ENCODE peak calls at places on chromosomes 13 and 19, in four cellular contexts. H is heart left ventricle, X is heart right ventricle, T is body of pancreas. M is an unnamed sample.
A peak's percentile ranks its signal among the peaks of the same experiment; 100 is the strongest.

GRCh38 chr13:110233181-110233641 is 73.7 kb downstream of the COL4A1 start:
- DNase-seq in H (peak; percentile 61), X (peak; percentile 78), T (no peak), M (no peak)

GRCh38 chr13:54879036-54879435 is 1850.4 kb downstream of the OLFM4 start:
- DNase-seq in H (no peak), X (no peak), T (no peak), M (no peak)

GRCh38 chr13:90605690-90606089 is 741.8 kb upstream of the MIR17HG start:
- DNase-seq in H (no peak), X (no peak), T (no peak), M (no peak)

GRCh38 chr19:4197625-4198466 is 15.4 kb downstream of the ANKRD24 start:
- DNase-seq in H (no peak), X (no peak), T (no peak), M (no peak)

GRCh38 chr19:55495646-55496349 is 7.6 kb downstream of the SSC5D start:
- DNase-seq in H (peak; percentile 14), X (no peak), T (no peak), M (peak; percentile 32)

GRCh38 chr19:29694669-29695627 is 20.1 kb downstream of the C19orf12 start:
- DNase-seq in H (peak; percentile 87), X (peak; percentile 73), T (peak; percentile 88), M (peak; percentile 44)

GRCh38 chr19:35533822-35534521 is 716 bp downstream of the GAPDHS start:
- DNase-seq in H (peak; percentile 46), X (no peak), T (peak; percentile 33), M (no peak)

GRCh38 chr19:18418725-18419194 is 438 bp upstream of the SSBP4 start:
- DNase-seq in H (no peak), X (peak; percentile 47), T (peak; percentile 50), M (no peak)

GRCh38 chr13:114007566-114007965 is 33.7 kb upstream of the C13orf46 start:
- DNase-seq in H (no peak), X (no peak), T (no peak), M (no peak)

GRCh38 chr13:77429320-77430142 is 102.6 kb upstream of the MYCBP2 start:
- DNase-seq in H (no peak), X (no peak), T (no peak), M (no peak)

GRCh38 chr13:76769238-76769859 is 116.9 kb downstream of the KCTD12 start:
- DNase-seq in H (no peak), X (no peak), T (no peak), M (no peak)

GRCh38 chr13:44197791-44198770 is 175.5 kb upstream of the SERP2 start:
- DNase-seq in H (no peak), X (no peak), T (no peak), M (no peak)

GRCh38 chr19:52592301-52592700 is 22.2 kb downstream of the ZNF701 start:
- DNase-seq in H (no peak), X (no peak), T (no peak), M (no peak)

GRCh38 chr13:98784666-98785065 is 32.2 kb upstream of the SLC15A1 start:
- DNase-seq in H (no peak), X (no peak), T (no peak), M (no peak)

GRCh38 chr13:42275506-42275905 is 3.6 kb downstream of the AKAP11 start:
- DNase-seq in H (no peak), X (no peak), T (no peak), M (no peak)

GRCh38 chr13:82088781-82089180 is 1747.9 kb upstream of the SPRY2 start:
- DNase-seq in H (no peak), X (no peak), T (no peak), M (no peak)

GRCh38 chr19:14383898-14384669 is 2.8 kb downstream of the ADGRE5 start:
- DNase-seq in H (peak; percentile 59), X (no peak), T (no peak), M (no peak)

GRCh38 chr19:18167975-18168645 is 5.5 kb upstream of the IFI30 start:
- DNase-seq in H (peak; percentile 33), X (no peak), T (peak; percentile 65), M (no peak)

GRCh38 chr19:18531485-18531884 is 9.6 kb upstream of the ELL start:
- DNase-seq in H (no peak), X (no peak), T (no peak), M (no peak)

GRCh38 chr13:113140677-113141590 is 17.5 kb upstream of the PROZ start:
- DNase-seq in H (no peak), X (no peak), T (no peak), M (no peak)

GRCh38 chr13:112803422-112803821 is 113.6 kb downstream of the ATP11A start:
- DNase-seq in H (no peak), X (no peak), T (no peak), M (no peak)

GRCh38 chr13:32165791-32166190 is 134.2 kb downstream of the FRY start:
- DNase-seq in H (peak; percentile 89), X (peak; percentile 67), T (no peak), M (no peak)

GRCh38 chr13:36038785-36039415 is 92.3 kb downstream of the DCLK1 start:
- DNase-seq in H (no peak), X (no peak), T (no peak), M (no peak)

GRCh38 chr13:91526543-91527033 is 128.2 kb downstream of the GPC5 start:
- DNase-seq in H (no peak), X (no peak), T (no peak), M (no peak)

GRCh38 chr13:110334256-110334655 is 27.2 kb downstream of the COL4A2 start:
- DNase-seq in H (no peak), X (no peak), T (no peak), M (no peak)

GRCh38 chr13:37134411-37135041 is 29.1 kb upstream of the CSNK1A1L start:
- DNase-seq in H (no peak), X (no peak), T (no peak), M (no peak)

GRCh38 chr13:109919715-109920375 is 133.5 kb upstream of the IRS2 start:
- DNase-seq in H (no peak), X (no peak), T (no peak), M (no peak)

GRCh38 chr19:33429891-33430673 is 56.6 kb downstream of the CEBPG start:
- DNase-seq in H (no peak), X (no peak), T (no peak), M (no peak)

GRCh38 chr13:91359071-91359470 is 11.6 kb downstream of the MIR17HG start:
- DNase-seq in H (no peak), X (no peak), T (no peak), M (no peak)

GRCh38 chr13:75363371-75363770 is 118.6 kb downstream of the TBC1D4 start:
- DNase-seq in H (no peak), X (no peak), T (no peak), M (no peak)
- H3K4me1 ChIP-seq in H (peaks cover 19% of the 10 kb centered on the region), X (peaks cover 47% of the 10 kb centered on the region), T (peaks cover 16% of the 10 kb centered on the region), M (no peaks in the 10 kb centered on the region)

DNA sequence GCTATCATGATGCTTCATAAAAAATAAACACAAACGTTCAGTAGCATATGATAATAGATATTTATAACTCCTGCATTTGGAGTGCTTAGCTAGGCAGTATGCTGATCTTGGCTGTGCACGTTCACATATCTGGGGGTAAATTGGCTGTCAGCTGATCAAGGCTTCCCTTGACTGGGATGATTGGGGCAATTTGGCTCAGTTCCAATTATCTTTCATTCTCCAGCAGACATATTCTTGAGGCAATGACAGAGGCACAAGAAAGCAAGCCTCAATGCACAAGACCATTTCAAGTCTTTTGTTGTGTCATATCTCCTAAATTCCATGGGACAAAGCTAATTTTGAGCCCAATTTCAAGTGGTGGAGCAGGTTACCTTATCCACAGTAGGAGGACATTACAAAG is 142.0 kb downstream of the DLEU7 start:
- DNase-seq in H (no peak), X (no peak), T (no peak), M (no peak)
- H3K4me1 ChIP-seq in H (peaks cover 12% of the 10 kb centered on the region), X (peaks cover 45% of the 10 kb centered on the region), T (no peaks in the 10 kb centered on the region), M (no peaks in the 10 kb centered on the region)

GRCh38 chr19:2548966-2549365 is 73.0 kb downstream of the GADD45B start:
- DNase-seq in H (no peak), X (no peak), T (no peak), M (no peak)

GRCh38 chr19:2547721-2548120 is 71.8 kb downstream of the GADD45B start:
- DNase-seq in H (no peak), X (no peak), T (no peak), M (no peak)

GRCh38 chr19:2547033-2547680 is 71.2 kb downstream of the GADD45B start:
- DNase-seq in H (no peak), X (no peak), T (no peak), M (no peak)

GRCh38 chr19:2544576-2545415 is 68.9 kb downstream of the GADD45B start:
- DNase-seq in H (no peak), X (no peak), T (no peak), M (no peak)

GRCh38 chr19:2546128-2547032 is 70.5 kb downstream of the GADD45B start:
- DNase-seq in H (peak; percentile 93), X (peak; percentile 84), T (peak; percentile 56), M (no peak)
- H3K4me1 ChIP-seq in H (peaks cover 41% of the 10 kb centered on the region), X (peaks cover 78% of the 10 kb centered on the region), T (peaks cover 39% of the 10 kb centered on the region), M (peaks cover 27% of the 10 kb centered on the region)

GRCh38 chr13:21020176-21020575 is 41.2 kb downstream of the LATS2 start:
- DNase-seq in H (no peak), X (no peak), T (no peak), M (no peak)

GRCh38 chr13:21015284-21015683 is 46.1 kb downstream of the LATS2 start:
- DNase-seq in H (no peak), X (no peak), T (no peak), M (no peak)

GRCh38 chr13:21020581-21020980 is 40.8 kb downstream of the LATS2 start:
- DNase-seq in H (peak; percentile 32), X (no peak), T (no peak), M (no peak)

GRCh38 chr13:21016487-21016886 is 44.9 kb downstream of the LATS2 start:
- DNase-seq in H (no peak), X (no peak), T (no peak), M (no peak)

GRCh38 chr13:21018220-21018619 is 43.2 kb downstream of the LATS2 start:
- DNase-seq in H (no peak), X (no peak), T (no peak), M (no peak)
- H3K4me1 ChIP-seq in H (peaks cover 56% of the 10 kb centered on the region), X (peaks cover 94% of the 10 kb centered on the region), T (peaks cover 55% of the 10 kb centered on the region), M (peaks cover 4% of the 10 kb centered on the region)

GRCh38 chr19:41325947-41326706 is 16.2 kb downstream of the CCDC97 start:
- DNase-seq in H (peak; percentile 49), X (peak; percentile 43), T (peak; percentile 44), M (no peak)

GRCh38 chr19:41327076-41327475 is 17.1 kb downstream of the CCDC97 start:
- DNase-seq in H (no peak), X (no peak), T (no peak), M (no peak)

GRCh38 chr19:41324921-41325639 is 15.1 kb downstream of the CCDC97 start:
- DNase-seq in H (peak; percentile 89), X (peak; percentile 89), T (peak; percentile 62), M (no peak)

GRCh38 chr19:41324231-41324702 is 14.3 kb downstream of the CCDC97 start:
- DNase-seq in H (no peak), X (no peak), T (no peak), M (no peak)

GRCh38 chr19:41325640-41325946 is 15.6 kb downstream of the CCDC97 start:
- DNase-seq in H (no peak), X (no peak), T (no peak), M (no peak)
- H3K4me1 ChIP-seq in H (peaks cover 46% of the 10 kb centered on the region), X (peaks cover 82% of the 10 kb centered on the region), T (peaks cover 46% of the 10 kb centered on the region), M (peaks cover 41% of the 10 kb centered on the region)

M was measured in NT2/D1.